ENCODE peak calls at places on chromosomes 5 and 9, in six cellular contexts. G is K562, F is HepG2, P is H1, J is SK-N-SH, R is GM12878. D is an unnamed sample.

GRCh38 chr9:16217933-16218830 is 652.3 kb downstream of the BNC2 start:
- DNase-seq in J (no peak), R (no peak), G (no peak), P (no peak), F (no peak), D (no peak)

GRCh38 chr5:11507156-11507910 is 396.9 kb downstream of the CTNND2 start:
- DNase-seq in R (no peak), P (no peak), F (no peak), J (no peak), G (no peak), D (no peak)

GRCh38 chr5:8176101-8176693 is 307.2 kb downstream of the MTRR start:
- DNase-seq in G (no peak), F (no peak), P (no peak), R (no peak), J (no peak), D (no peak)

GRCh38 chr5:177553671-177554429 is 513 bp downstream of the FAM193B start:
- DNase-seq in R (no peak), J (peak; percentile 83), F (no peak), P (no peak), G (peak; percentile 29), D (no peak)

GRCh38 chr9:128733256-128733655 is 9.3 kb upstream of the ZDHHC12 start:
- DNase-seq in J (peak; percentile 82), G (peak; percentile 95), R (no peak), F (peak; percentile 91), P (peak; percentile 94), D (peak; percentile 97)

GRCh38 chr5:159971931-159972461 is 36.9 kb upstream of the TTC1 start:
- DNase-seq in R (no peak), F (no peak), G (no peak), J (peak; percentile 61), P (no peak), D (no peak)

GRCh38 chr9:121529237-121529987 is 29.8 kb upstream of the GGTA1 start:
- DNase-seq in F (no peak), R (no peak), P (no peak), G (no peak), J (peak; percentile 83), D (peak; percentile 42)

GRCh38 chr9:137159105-137160053 is 10.5 kb downstream of the LRRC26 start:
- DNase-seq in R (no peak), P (no peak), F (no peak), G (no peak), J (no peak), D (no peak)

GRCh38 chr9:88221110-88221509 is 82.8 kb upstream of the SPATA31C2 start:
- DNase-seq in G (no peak), F (no peak), J (no peak), R (no peak), P (no peak), D (no peak)

GRCh38 chr9:69461488-69461887 is 136.5 kb downstream of the ENTREP1 start:
- DNase-seq in P (no peak), R (no peak), F (no peak), J (no peak), G (no peak), D (no peak)

GRCh38 chr5:51544386-51544785 is 161.1 kb downstream of the ISL1 start:
- DNase-seq in G (no peak), R (no peak), J (no peak), P (no peak), F (no peak), D (no peak)

GRCh38 chr5:54002183-54002770 is 308.1 kb downstream of the ARL15 start:
- DNase-seq in J (no peak), G (no peak), F (no peak), R (no peak), P (no peak), D (no peak)

GRCh38 chr5:108634951-108635288 is 112.8 kb upstream of the FER start:
- DNase-seq in R (peak; percentile 20), P (no peak), J (no peak), F (no peak), G (no peak), D (no peak)

GRCh38 chr9:135256568-135257354 is 169.3 kb downstream of the OLFM1 start:
- DNase-seq in F (no peak), G (no peak), P (no peak), R (no peak), J (no peak), D (no peak)

GRCh38 chr5:73295447-73295846 is 122.5 kb downstream of the TMEM174 start:
- DNase-seq in F (no peak), G (no peak), P (no peak), R (no peak), J (no peak), D (no peak)

GRCh38 chr5:81355291-81356251 is 38.4 kb downstream of the ACOT12 start:
- DNase-seq in J (no peak), G (no peak), R (no peak), P (no peak), F (no peak), D (no peak)

GRCh38 chr9:99031319-99031718 is 73.6 kb upstream of the TGFBR1 start:
- DNase-seq in J (no peak), G (peak; percentile 63), F (no peak), P (no peak), R (no peak), D (no peak)

GRCh38 chr9:114165407-114166102 is 10.2 kb downstream of the COL27A1 start:
- DNase-seq in P (no peak), R (no peak), J (no peak), F (no peak), G (no peak), D (no peak)

GRCh38 chr9:68643901-68644809 is 60.9 kb upstream of the PIP5K1B start:
- DNase-seq in P (no peak), J (no peak), F (no peak), R (peak; percentile 63), G (peak; percentile 76), D (no peak)

GRCh38 chr9:77277719-77278118 is 100.4 kb downstream of the VPS13A start:
- DNase-seq in P (no peak), G (no peak), J (no peak), F (no peak), R (no peak), D (no peak)

GRCh38 chr9:132301521-132301920 is 53.3 kb downstream of the SETX start:
- DNase-seq in G (no peak), R (no peak), P (no peak), F (no peak), J (no peak), D (no peak)

GRCh38 chr5:85132269-85132668 is 747.6 kb upstream of the EDIL3 start:
- DNase-seq in R (no peak), G (no peak), J (no peak), F (no peak), P (no peak), D (no peak)

GRCh38 chr5:72233835-72234234 is 86.2 kb downstream of the MRPS27 start:
- DNase-seq in G (no peak), P (no peak), J (no peak), R (no peak), F (no peak), D (no peak)

GRCh38 chr5:76716456-76717157 is 681 bp downstream of the F2R start:
- DNase-seq in F (no peak), P (no peak), J (peak; percentile 56), R (no peak), G (peak; percentile 77), D (no peak)
- TF ChIP-seq CHD2 in F (no peak), P (no peak), J (no peak), R (no peak), G (no peak), D (no peak)

GRCh38 chr5:39652036-39652435 is 227.3 kb upstream of the DAB2 start:
- DNase-seq in G (no peak), F (no peak), J (no peak), R (no peak), P (no peak), D (no peak)

GRCh38 chr5:39650234-39650816 is 225.5 kb upstream of the DAB2 start:
- DNase-seq in J (no peak), R (no peak), F (no peak), P (no peak), G (no peak), D (no peak)

GRCh38 chr5:39648539-39649200 is 223.9 kb upstream of the DAB2 start:
- DNase-seq in F (no peak), P (no peak), R (no peak), J (no peak), G (peak; percentile 9), D (peak; percentile 72)
- TF ChIP-seq CHD2 in F (no peak), P (no peak), R (no peak), J (no peak), G (no peak), D (no peak)

GRCh38 chr9:124008307-124008854 is 3.2 kb upstream of the LHX2 start:
- DNase-seq in P (no peak), J (peak; percentile 54), R (no peak), F (no peak), G (no peak), D (peak; percentile 13)
- TF ChIP-seq CHD2 in P (no peak), J (no peak), R (no peak), F (no peak), G (no peak), D (no peak)

DNA sequence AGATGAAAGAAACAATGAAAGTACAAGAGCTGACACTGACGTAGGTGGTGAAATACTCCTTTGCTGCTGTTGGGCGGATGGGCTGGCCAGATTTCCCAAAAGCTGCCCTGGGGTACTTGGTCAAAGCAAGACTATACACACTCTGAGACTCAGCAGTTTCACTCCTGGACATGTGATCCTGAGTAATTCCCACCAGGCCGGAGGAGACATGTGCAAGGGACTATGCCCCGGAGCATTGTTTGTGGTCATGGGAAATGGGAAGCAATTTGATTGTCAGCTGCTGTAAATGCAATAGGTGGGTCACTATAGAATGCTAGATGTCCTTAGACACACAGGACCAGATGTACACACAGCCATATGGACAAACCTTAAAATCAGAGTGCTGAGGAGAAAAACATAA is 116.1 kb downstream of the DCP2 start:
- DNase-seq in F (no peak), G (no peak), J (no peak), R (no peak), P (no peak), D (no peak)
- TF ChIP-seq CHD2 in F (no peak), G (no peak), J (no peak), R (no peak), P (no peak), D (no peak)